ENCODE peak calls at places on chromosome 1, in six cellular contexts. S is cardiac muscle cell, L is colonic mucosa, F is HCT116, E is tibial artery, T is sigmoid colon. D is an unnamed sample.

GRCh38 chr1:21362096-21362495 is 71.8 kb upstream of the ECE1 start:
- DNase-seq in F (no peak), T (no peak), L (no peak), E (no peak), S (no peak), D (no peak)

GRCh38 chr1:54883349-54884102 is 3.5 kb downstream of the DHCR24 start:
- DNase-seq in L (no peak), S (no peak), F (no peak), T (no peak), E (peak), D (no peak)

GRCh38 chr1:32992489-32993214 is 28.0 kb upstream of the RNF19B start:
- DNase-seq in T (peak), S (peak), F (peak), E (peak), L (peak), D (peak)

GRCh38 chr1:233489436-233489835 is 124.5 kb upstream of the KCNK1 start:
- DNase-seq in F (no peak), S (no peak), L (no peak), E (no peak), T (no peak), D (no peak)

GRCh38 chr1:206809504-206810084 is 37.3 kb upstream of the IL10 start:
- DNase-seq in L (peak), E (no peak), S (peak), T (no peak), F (peak), D (no peak)

GRCh38 chr1:47592296-47592975 is 154.6 kb downstream of the FOXD2 start:
- DNase-seq in T (no peak), E (peak), L (no peak), S (no peak), F (no peak), D (no peak)

GRCh38 chr1:25019351-25020172 is 89.5 kb upstream of the RUNX3 start:
- DNase-seq in T (no peak), F (no peak), E (no peak), L (no peak), S (no peak), D (no peak)

GRCh38 chr1:38527373-38527966 is 332.1 kb downstream of the RRAGC start:
- DNase-seq in S (no peak), E (no peak), F (peak), L (peak), T (no peak), D (no peak)

GRCh38 chr1:212070720-212071302 is 35.3 kb downstream of the DTL start:
- DNase-seq in S (peak), F (peak), L (no peak), E (no peak), T (no peak), D (no peak)

GRCh38 chr1:54163051-54163450 is 10.3 kb upstream of the CDCP2 start:
- DNase-seq in F (no peak), L (peak), S (no peak), T (no peak), E (no peak), D (no peak)

GRCh38 chr1:176741181-176741580 is 278.2 kb downstream of the PAPPA2 start:
- DNase-seq in F (no peak), T (no peak), S (no peak), L (no peak), E (no peak), D (no peak)

GRCh38 chr1:203537806-203538464 is 44.0 kb downstream of the OPTC start:
- DNase-seq in T (no peak), S (no peak), F (no peak), E (no peak), L (peak), D (no peak)

GRCh38 chr1:156337888-156338179 is 258 bp downstream of the CCT3 start:
- DNase-seq in L (no peak), F (no peak), T (no peak), E (no peak), S (no peak), D (no peak)

GRCh38 chr1:211676106-211676583 is 724 bp upstream of the NEK2 start:
- DNase-seq in T (no peak), S (no peak), E (no peak), L (no peak), F (no peak), D (no peak)

GRCh38 chr1:66300280-66300973 is 233.5 kb upstream of the SGIP1 start:
- DNase-seq in L (no peak), S (no peak), F (no peak), T (no peak), E (peak), D (no peak)

GRCh38 chr1:158646465-158646864 is 40.0 kb downstream of the SPTA1 start:
- DNase-seq in T (no peak), S (no peak), E (no peak), L (no peak), F (no peak), D (no peak)

GRCh38 chr1:220775238-220775853 is 11.4 kb upstream of the MTARC1 start:
- DNase-seq in F (no peak), L (no peak), E (no peak), T (no peak), S (peak), D (no peak)

GRCh38 chr1:155064109-155064812 is 721 bp downstream of the EFNA4 start:
- DNase-seq in F (no peak), S (peak), T (no peak), E (no peak), L (peak), D (no peak)

GRCh38 chr1:36560621-36561364 is 78.1 kb upstream of the CSF3R start:
- DNase-seq in S (no peak), T (no peak), L (no peak), E (peak), F (no peak), D (peak)

GRCh38 chr1:18322353-18323032 is 158.2 kb upstream of the KLHDC7A start:
- DNase-seq in T (no peak), F (peak), E (no peak), L (no peak), S (peak), D (no peak)

GRCh38 chr1:41614818-41615217 is 130.3 kb upstream of the EDN2 start:
- DNase-seq in S (no peak), E (no peak), L (no peak), T (no peak), F (no peak), D (no peak)

GRCh38 chr1:63674238-63674864 is 81.1 kb downstream of the PGM1 start:
- DNase-seq in L (peak), E (peak), S (peak), T (peak), F (peak), D (peak)

GRCh38 chr1:13593511-13594131 is 10.0 kb downstream of the PDPN start:
- DNase-seq in E (peak), S (no peak), T (peak), F (no peak), L (peak), D (no peak)

GRCh38 chr1:218735436-218735835 is 390.3 kb downstream of the TGFB2 start:
- DNase-seq in S (peak), E (no peak), F (no peak), T (no peak), L (no peak), D (no peak)

GRCh38 chr1:14774988-14775387 is 176.5 kb downstream of the KAZN start:
- DNase-seq in E (no peak), S (no peak), T (no peak), F (no peak), L (no peak), D (no peak)
- H3K4me3 ChIP-seq in E (no peak), S (no peak), T (no peak), F (no peak), L (no peak), D (no peak)

GRCh38 chr1:29357452-29357851 is 121.1 kb downstream of the PTPRU start:
- DNase-seq in T (no peak), L (no peak), E (no peak), S (no peak), F (no peak), D (no peak)

GRCh38 chr1:29352719-29353420 is 116.5 kb downstream of the PTPRU start:
- DNase-seq in T (no peak), F (no peak), L (no peak), E (no peak), S (no peak), D (no peak)

GRCh38 chr1:29354511-29355098 is 118.3 kb downstream of the PTPRU start:
- DNase-seq in L (no peak), T (no peak), S (no peak), F (no peak), E (no peak), D (no peak)

GRCh38 chr1:29356663-29357062 is 120.3 kb downstream of the PTPRU start:
- DNase-seq in T (no peak), L (peak), F (no peak), E (no peak), S (no peak), D (no peak)

DNA sequence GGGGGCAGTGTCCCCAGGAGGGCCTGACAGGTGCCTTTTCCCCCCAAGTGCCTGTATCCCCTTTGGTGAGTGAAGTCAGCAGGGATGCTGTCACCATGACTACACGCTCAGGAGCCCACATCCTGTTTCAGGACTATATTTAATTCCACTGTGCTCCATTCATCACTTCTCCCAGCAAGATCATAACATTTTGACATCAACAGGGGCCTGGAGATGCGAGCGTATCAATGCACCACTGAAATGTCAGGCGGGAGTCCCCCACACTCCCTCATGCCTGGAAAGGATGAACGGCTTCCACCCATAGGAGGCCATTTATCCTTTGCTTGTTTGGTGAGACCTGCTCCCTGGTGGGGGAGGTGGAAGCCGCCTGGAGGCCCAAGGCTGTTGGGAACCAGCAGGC is 119.1 kb downstream of the PTPRU start:
- DNase-seq in E (no peak), S (no peak), T (no peak), F (no peak), L (no peak), D (no peak)
- H3K4me3 ChIP-seq in E (no peak), S (no peak), T (no peak), F (no peak), L (no peak), D (no peak)

GRCh38 chr1:165875171-165875570 is 47.8 kb downstream of the UCK2 start:
- DNase-seq in T (no peak), E (no peak), L (peak), S (no peak), F (no peak), D (no peak)

GRCh38 chr1:165874643-165875042 is 47.2 kb downstream of the UCK2 start:
- DNase-seq in L (peak), F (no peak), E (no peak), T (no peak), S (no peak), D (no peak)

GRCh38 chr1:165875604-165876003 is 48.2 kb downstream of the UCK2 start:
- DNase-seq in S (no peak), L (peak), E (no peak), F (no peak), T (no peak), D (no peak)

GRCh38 chr1:165871311-165872067 is 44.1 kb downstream of the UCK2 start:
- DNase-seq in F (peak), E (no peak), S (no peak), T (no peak), L (peak), D (no peak)

DNA sequence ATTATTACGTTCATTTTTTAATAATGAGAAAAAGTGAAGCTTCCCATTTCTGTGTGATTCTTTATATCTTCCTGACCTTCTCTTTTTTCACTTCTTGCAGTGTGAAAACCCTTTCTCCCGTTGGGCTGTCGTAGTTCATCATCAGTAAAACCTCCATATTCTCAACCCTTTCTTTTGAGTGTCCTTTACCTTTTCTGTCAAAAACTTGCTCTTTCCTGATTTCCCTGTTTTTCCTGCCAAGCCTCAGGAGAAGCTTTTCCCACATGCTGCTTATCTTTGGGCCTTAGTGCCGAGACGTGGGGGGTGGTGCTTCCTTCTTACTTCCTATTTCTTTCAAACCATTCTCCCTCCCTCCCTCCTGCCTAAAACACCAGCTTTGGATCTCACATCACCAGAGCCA is 46.1 kb downstream of the UCK2 start:
- DNase-seq in E (no peak), F (no peak), S (no peak), L (no peak), T (no peak), D (no peak)
- H3K4me3 ChIP-seq in E (no peak), F (no peak), S (no peak), L (no peak), T (no peak), D (no peak)

DNA sequence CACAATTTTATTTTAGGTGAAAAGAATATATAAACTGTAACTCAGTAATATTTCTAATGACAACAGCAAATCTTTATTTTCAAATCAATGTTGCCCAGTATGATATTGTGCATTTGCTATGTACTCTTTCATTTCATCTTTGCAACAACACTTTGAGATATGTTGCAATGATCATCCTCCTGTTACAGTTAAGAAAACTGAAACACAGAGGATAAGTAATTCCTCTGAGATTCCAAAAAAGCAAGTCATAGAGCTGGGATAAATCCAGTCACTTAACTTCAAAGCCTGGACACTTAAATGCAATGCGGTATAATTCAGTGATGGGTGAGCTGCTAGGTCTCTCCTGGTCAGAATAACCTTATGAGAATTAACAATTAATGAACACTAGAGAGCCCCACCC is 48.6 kb upstream of the EXO1 start:
- DNase-seq in E (no peak), F (no peak), L (no peak), T (no peak), S (no peak), D (no peak)
- H3K4me3 ChIP-seq in E (no peak), F (no peak), L (no peak), T (no peak), S (no peak), D (no peak)